ENCODE peak calls at places on chromosome 21, in five cellular contexts. One of them, this sample, is unnamed. For H3K9me3, the result is how much of the 10 kb centered on the place peaks cover.

GRCh38 chr21:43900690-43901089 is 35.7 kb downstream of the AGPAT3 start:
- DNase-seq in AG04450: no peak
- DNase-seq in gastrocnemius medialis: no peak
- DNase-seq in OCI-LY7: no peak
- DNase-seq in Caco-2: no peak
- DNase-seq in this sample: no peak

GRCh38 chr21:36980280-36981048 is 14.0 kb upstream of the HLCS start:
- DNase-seq in AG04450: no peak
- DNase-seq in gastrocnemius medialis: peak
- DNase-seq in Caco-2: peak
- DNase-seq in OCI-LY7: no peak
- DNase-seq in this sample: no peak

GRCh38 chr21:31780944-31781343 is 49.0 kb upstream of the SCAF4 start:
- DNase-seq in OCI-LY7: peak
- DNase-seq in gastrocnemius medialis: no peak
- DNase-seq in Caco-2: peak
- DNase-seq in AG04450: no peak
- DNase-seq in this sample: no peak

GRCh38 chr21:29163381-29164115 is 33.1 kb downstream of the MAP3K7CL start:
- DNase-seq in OCI-LY7: no peak
- DNase-seq in Caco-2: no peak
- DNase-seq in gastrocnemius medialis: no peak
- DNase-seq in AG04450: no peak
- DNase-seq in this sample: no peak

GRCh38 chr21:34595457-34595856 is 19.5 kb downstream of the RCAN1 start:
- DNase-seq in AG04450: no peak
- DNase-seq in OCI-LY7: no peak
- DNase-seq in gastrocnemius medialis: no peak
- DNase-seq in Caco-2: peak
- DNase-seq in this sample: no peak

GRCh38 chr21:26965567-26966359 is 1.1 kb downstream of the ADAMTS5 start:
- DNase-seq in AG04450: no peak
- DNase-seq in OCI-LY7: no peak
- DNase-seq in Caco-2: no peak
- DNase-seq in gastrocnemius medialis: peak
- DNase-seq in this sample: no peak

GRCh38 chr21:21165063-21165645 is 166.9 kb downstream of the NCAM2 start:
- DNase-seq in gastrocnemius medialis: no peak
- DNase-seq in OCI-LY7: no peak
- DNase-seq in Caco-2: no peak
- DNase-seq in AG04450: peak
- DNase-seq in this sample: no peak

GRCh38 chr21:28324690-28325089 is 668.0 kb downstream of the LTN1 start:
- DNase-seq in gastrocnemius medialis: no peak
- DNase-seq in Caco-2: no peak
- DNase-seq in OCI-LY7: no peak
- DNase-seq in AG04450: no peak
- DNase-seq in this sample: no peak

GRCh38 chr21:14766241-14766640 is 220.1 kb upstream of the SAMSN1 start:
- DNase-seq in gastrocnemius medialis: no peak
- DNase-seq in Caco-2: no peak
- DNase-seq in AG04450: no peak
- DNase-seq in OCI-LY7: peak
- DNase-seq in this sample: no peak

GRCh38 chr21:39453571-39454179 is 1.9 kb downstream of the SH3BGR start:
- DNase-seq in AG04450: no peak
- DNase-seq in OCI-LY7: no peak
- DNase-seq in gastrocnemius medialis: no peak
- DNase-seq in Caco-2: no peak
- DNase-seq in this sample: no peak

GRCh38 chr21:39454949-39455668 is 3.3 kb downstream of the SH3BGR start:
- DNase-seq in OCI-LY7: no peak
- DNase-seq in AG04450: no peak
- DNase-seq in Caco-2: no peak
- DNase-seq in gastrocnemius medialis: no peak
- DNase-seq in this sample: no peak

GRCh38 chr21:39452207-39452964 is 616 bp downstream of the SH3BGR start:
- DNase-seq in gastrocnemius medialis: no peak
- DNase-seq in AG04450: no peak
- DNase-seq in Caco-2: no peak
- DNase-seq in OCI-LY7: no peak
- DNase-seq in this sample: no peak

GRCh38 chr21:39451332-39452206 is at the start of gene SH3BGR:
- DNase-seq in Caco-2: no peak
- DNase-seq in OCI-LY7: no peak
- DNase-seq in gastrocnemius medialis: peak
- DNase-seq in AG04450: no peak
- DNase-seq in this sample: no peak

GRCh38 chr21:39452965-39453332 is 1.2 kb downstream of the SH3BGR start:
- DNase-seq in gastrocnemius medialis: peak
- DNase-seq in Caco-2: no peak
- DNase-seq in OCI-LY7: no peak
- DNase-seq in AG04450: no peak
- DNase-seq in this sample: no peak
- H3K4me3 ChIP-seq in gastrocnemius medialis: peak
- H3K4me3 ChIP-seq in Caco-2: no peak
- H3K4me3 ChIP-seq in OCI-LY7: no peak
- H3K4me3 ChIP-seq in AG04450: no peak
- H3K4me3 ChIP-seq in this sample: no peak

DNA sequence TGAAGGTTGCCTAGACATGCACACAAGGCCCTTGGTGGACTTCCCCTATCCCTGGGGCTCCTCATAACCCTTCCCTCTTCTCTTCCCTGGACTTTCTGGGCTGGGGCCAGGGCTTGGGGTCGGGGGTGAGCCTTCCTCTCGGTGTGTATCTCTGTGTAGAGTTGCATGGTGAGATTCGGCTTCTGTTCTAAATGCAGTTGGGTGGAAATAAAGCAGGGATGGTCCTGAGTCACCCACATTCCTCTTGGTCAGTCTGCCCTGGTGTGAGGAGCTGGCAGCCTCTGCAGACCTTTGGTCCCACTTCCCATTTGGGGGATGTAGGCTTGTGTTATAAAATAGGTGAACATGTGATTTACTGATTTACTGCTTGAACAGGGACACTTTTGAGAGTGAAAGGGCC is 38.0 kb downstream of the ADARB1 start:
- DNase-seq in OCI-LY7: no peak
- DNase-seq in gastrocnemius medialis: no peak
- DNase-seq in Caco-2: no peak
- DNase-seq in AG04450: no peak
- DNase-seq in this sample: no peak
- TF ChIP-seq CTCF in OCI-LY7: no peak
- TF ChIP-seq CTCF in gastrocnemius medialis: no peak
- TF ChIP-seq CTCF in Caco-2: no peak
- TF ChIP-seq CTCF in AG04450: no peak
- TF ChIP-seq CTCF in this sample: no peak

GRCh38 chr21:9730866-9731265 is 790.5 kb upstream of the TPTE start:
- DNase-seq in gastrocnemius medialis: no peak
- DNase-seq in Caco-2: no peak
- DNase-seq in AG04450: no peak
- DNase-seq in OCI-LY7: no peak
- DNase-seq in this sample: no peak
- H3K9me3 ChIP-seq in gastrocnemius medialis: under half
- H3K9me3 ChIP-seq in Caco-2: under half
- H3K9me3 ChIP-seq in AG04450: under half
- H3K9me3 ChIP-seq in OCI-LY7: under half
- H3K9me3 ChIP-seq in this sample: under half

GRCh38 chr21:42063206-42063577 is 7.9 kb upstream of the UMODL1 start:
- DNase-seq in OCI-LY7: peak
- DNase-seq in gastrocnemius medialis: no peak
- DNase-seq in Caco-2: no peak
- DNase-seq in AG04450: no peak
- DNase-seq in this sample: no peak
- H3K4me3 ChIP-seq in OCI-LY7: peak
- H3K4me3 ChIP-seq in gastrocnemius medialis: no peak
- H3K4me3 ChIP-seq in Caco-2: no peak
- H3K4me3 ChIP-seq in AG04450: no peak
- H3K4me3 ChIP-seq in this sample: peak

GRCh38 chr21:35853321-35853922 is 206.9 kb downstream of the SETD4 start:
- DNase-seq in Caco-2: no peak
- DNase-seq in AG04450: no peak
- DNase-seq in OCI-LY7: no peak
- DNase-seq in gastrocnemius medialis: no peak
- DNase-seq in this sample: no peak

GRCh38 chr21:35850542-35851103 is 209.7 kb downstream of the SETD4 start:
- DNase-seq in AG04450: no peak
- DNase-seq in OCI-LY7: no peak
- DNase-seq in gastrocnemius medialis: no peak
- DNase-seq in Caco-2: no peak
- DNase-seq in this sample: no peak

GRCh38 chr21:35854281-35854680 is 206.0 kb downstream of the SETD4 start:
- DNase-seq in AG04450: no peak
- DNase-seq in OCI-LY7: no peak
- DNase-seq in gastrocnemius medialis: no peak
- DNase-seq in Caco-2: no peak
- DNase-seq in this sample: no peak

GRCh38 chr21:35855463-35855862 is 204.9 kb downstream of the SETD4 start:
- DNase-seq in AG04450: no peak
- DNase-seq in gastrocnemius medialis: no peak
- DNase-seq in Caco-2: no peak
- DNase-seq in OCI-LY7: no peak
- DNase-seq in this sample: no peak

GRCh38 chr21:35852820-35853219 is 207.5 kb downstream of the SETD4 start:
- DNase-seq in gastrocnemius medialis: no peak
- DNase-seq in OCI-LY7: no peak
- DNase-seq in Caco-2: no peak
- DNase-seq in AG04450: no peak
- DNase-seq in this sample: no peak
- TF ChIP-seq CTCF in gastrocnemius medialis: no peak
- TF ChIP-seq CTCF in OCI-LY7: no peak
- TF ChIP-seq CTCF in Caco-2: no peak
- TF ChIP-seq CTCF in AG04450: no peak
- TF ChIP-seq CTCF in this sample: no peak

This sample was measured in CD8-positive, alpha-beta T cell.